ENCODE peak calls at places on chromosomes 12 and 14, in five cellular contexts. W, Q, C, D and Z are unnamed samples.

GRCh38 chr12:100020370-100020769 is 35.6 kb upstream of the ANKS1B start:
- DNase-seq in Q (no peak), C (no peak), D (no peak), W (no peak), Z (peak)

GRCh38 chr12:19482551-19483109 is 43.3 kb downstream of the AEBP2 start:
- DNase-seq in W (no peak), C (no peak), D (no peak), Q (no peak), Z (peak)

GRCh38 chr12:129959889-129960288 is 56.1 kb upstream of the TMEM132D start:
- DNase-seq in D (no peak), Q (no peak), C (no peak), W (no peak), Z (no peak)

GRCh38 chr12:24705741-24706358 is 243.1 kb downstream of the BCAT1 start:
- DNase-seq in W (no peak), C (no peak), D (peak), Q (no peak), Z (peak)

GRCh38 chr14:36129181-36129580 is 47.3 kb downstream of the PTCSC3 start:
- DNase-seq in D (no peak), Q (no peak), W (no peak), C (no peak), Z (no peak)

GRCh38 chr12:112091563-112091962 is 17.0 kb downstream of the NAA25 start:
- DNase-seq in W (no peak), D (no peak), Q (no peak), C (no peak), Z (no peak)

GRCh38 chr14:84250863-84251262 is 1279.1 kb upstream of the FLRT2 start:
- DNase-seq in D (no peak), W (peak), Q (no peak), C (no peak), Z (no peak)

GRCh38 chr14:73245401-73246325 is 8.4 kb downstream of the PAPLN start:
- DNase-seq in W (peak), D (peak), C (no peak), Q (peak), Z (no peak)

GRCh38 chr12:70372881-70373280 is 6.8 kb downstream of the KCNMB4 start:
- DNase-seq in Q (no peak), C (no peak), W (no peak), D (no peak), Z (no peak)

GRCh38 chr14:103099081-103099732 is 4.7 kb downstream of the EXOC3L4 start:
- DNase-seq in Q (no peak), C (no peak), D (no peak), W (no peak), Z (no peak)

GRCh38 chr14:77746064-77746463 is 14.9 kb downstream of the SNW1 start:
- DNase-seq in D (no peak), C (no peak), Q (no peak), W (no peak), Z (no peak)

GRCh38 chr14:47720281-47720680 is 44.9 kb upstream of the MDGA2 start:
- DNase-seq in C (no peak), D (no peak), W (no peak), Q (no peak), Z (no peak)

GRCh38 chr12:5615760-5616159 is 183.9 kb downstream of the NTF3 start:
- DNase-seq in C (no peak), Q (no peak), D (no peak), W (no peak), Z (no peak)

GRCh38 chr14:68111733-68112270 is 292.2 kb downstream of the RAD51B start:
- DNase-seq in W (no peak), C (no peak), Q (no peak), D (no peak), Z (no peak)

GRCh38 chr12:108191938-108192337 is 62.9 kb downstream of the WSCD2 start:
- DNase-seq in W (no peak), D (no peak), Q (no peak), C (no peak), Z (no peak)

GRCh38 chr12:24078318-24078765 is 128.9 kb upstream of the SOX5 start:
- DNase-seq in D (no peak), C (no peak), Q (no peak), W (no peak), Z (peak)

GRCh38 chr12:50411051-50411660 is 10.5 kb downstream of the LARP4 start:
- DNase-seq in Q (peak), W (no peak), C (no peak), D (no peak), Z (no peak)

GRCh38 chr14:26527095-26527494 is 70.7 kb downstream of the NOVA1 start:
- DNase-seq in Q (no peak), D (no peak), C (no peak), W (no peak), Z (no peak)

GRCh38 chr14:50812856-50813543 is 18.0 kb downstream of the NIN start:
- DNase-seq in C (no peak), W (no peak), D (no peak), Q (no peak), Z (no peak)

GRCh38 chr14:58296731-58297130 is 1.6 kb upstream of the ARID4A start:
- DNase-seq in C (no peak), D (no peak), Q (no peak), W (peak), Z (no peak)

GRCh38 chr12:95083938-95084337 is 10.5 kb upstream of the NR2C1 start:
- DNase-seq in C (no peak), Q (no peak), W (peak), D (no peak), Z (peak)

GRCh38 chr12:53985900-53986685 is 1.1 kb downstream of the HOXC10 start:
- DNase-seq in C (no peak), D (peak), W (no peak), Q (no peak), Z (no peak)

GRCh38 chr12:82595946-82596345 is 90.8 kb upstream of the TMTC2 start:
- DNase-seq in D (no peak), Q (no peak), W (no peak), C (no peak), Z (no peak)

GRCh38 chr12:104751024-104751570 is 207.0 kb downstream of the SLC41A2 start:
- DNase-seq in C (no peak), D (peak), Q (no peak), W (peak), Z (no peak)

GRCh38 chr14:92877757-92878431 is 45.1 kb upstream of the CHGA start:
- DNase-seq in C (no peak), W (peak), D (no peak), Q (no peak), Z (no peak)

GRCh38 chr12:52044284-52044983 is 6.8 kb upstream of the NR4A1 start:
- DNase-seq in W (peak), Q (peak), D (no peak), C (peak), Z (no peak)

GRCh38 chr14:67644428-67644827 is 24.7 kb downstream of the ARG2 start:
- DNase-seq in D (no peak), W (no peak), C (no peak), Q (no peak), Z (no peak)

GRCh38 chr14:32006267-32007110 is 70.6 kb upstream of the ARHGAP5 start:
- DNase-seq in W (no peak), Q (no peak), D (no peak), C (no peak), Z (no peak)

GRCh38 chr14:102508410-102508773 is 1.2 kb downstream of the ANKRD9 start:
- DNase-seq in D (no peak), Q (no peak), C (no peak), W (no peak), Z (no peak)

GRCh38 chr14:78005325-78005724 is 164.8 kb upstream of the NRXN3 start:
- DNase-seq in W (no peak), D (no peak), C (no peak), Q (no peak), Z (peak)

GRCh38 chr12:53077030-53077429 is 2.2 kb downstream of the SPRYD3 start:
- DNase-seq in Q (peak), D (no peak), C (no peak), W (no peak), Z (no peak)

GRCh38 chr12:106309671-106310313 is 7.3 kb downstream of the TCP11L2 start:
- DNase-seq in C (peak), W (no peak), D (no peak), Q (no peak), Z (peak)
- H3K27ac ChIP-seq in C (peak), W (no peak), D (no peak), Q (peak), Z (no peak)

GRCh38 chr14:87113286-87113685 is 879.7 kb downstream of the GALC start:
- DNase-seq in C (no peak), Q (no peak), D (peak), W (no peak), Z (no peak)
- TF ChIP-seq CTCF in C (no peak), Q (no peak), D (no peak), W (no peak), Z (no peak)

GRCh38 chr14:69487226-69487625 is 2.7 kb downstream of the PLEKHD1 start:
- DNase-seq in D (no peak), Q (no peak), W (no peak), C (no peak), Z (no peak)

GRCh38 chr14:69485701-69486100 is 1.2 kb downstream of the PLEKHD1 start:
- DNase-seq in C (no peak), D (no peak), W (no peak), Q (no peak), Z (no peak)

GRCh38 chr14:69484444-69485113 is at the start of gene PLEKHD1:
- DNase-seq in W (no peak), Q (peak), D (no peak), C (no peak), Z (no peak)

GRCh38 chr14:69483765-69484443 is 624 bp upstream of the PLEKHD1 start:
- DNase-seq in Q (no peak), W (no peak), D (no peak), C (peak), Z (no peak)

DNA sequence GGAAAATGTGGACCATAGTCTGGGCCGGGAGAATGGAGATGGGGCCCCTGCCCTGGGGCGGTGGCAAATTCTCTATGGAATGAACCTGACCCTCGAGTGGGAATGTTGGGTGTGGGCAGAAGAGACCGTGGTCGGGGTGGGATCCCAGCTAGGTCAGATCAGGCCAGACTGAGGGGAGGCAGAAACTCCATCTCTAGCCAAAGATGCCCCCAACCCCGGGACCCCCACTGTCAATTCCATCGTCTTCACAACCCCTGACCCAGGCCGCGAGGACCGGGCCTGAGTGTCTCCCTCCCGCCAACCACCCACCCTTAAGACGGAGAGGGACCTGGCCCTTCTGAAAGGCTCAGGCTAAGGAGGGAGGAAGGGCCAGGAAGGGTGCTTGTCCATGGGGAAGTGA is 733 bp downstream of the PLEKHD1 start:
- DNase-seq in Q (no peak), C (no peak), W (no peak), D (no peak), Z (no peak)
- H3K4me3 ChIP-seq in Q (no peak), C (peak), W (no peak), D (no peak), Z (no peak)

GRCh38 chr14:98708555-98708954 is 563.4 kb downstream of the BCL11B start:
- DNase-seq in D (no peak), Q (no peak), W (no peak), C (no peak), Z (no peak)
- H3K27ac ChIP-seq in D (no peak), Q (no peak), W (no peak), C (no peak), Z (no peak)

GRCh38 chr12:92695577-92695976 is 7.2 kb upstream of the PLEKHG7 start:
- DNase-seq in C (no peak), D (no peak), W (no peak), Q (no peak), Z (no peak)
- TF ChIP-seq CTCF in C (no peak), D (no peak), W (no peak), Q (no peak), Z (no peak)

GRCh38 chr12:3897400-3897910 is 24.3 kb upstream of the PARP11 start:
- DNase-seq in Q (no peak), D (no peak), W (no peak), C (no peak), Z (no peak)
- H3K4me3 ChIP-seq in Q (no peak), D (no peak), W (no peak), C (no peak), Z (no peak)

GRCh38 chr14:64611358-64612020 is 61.7 kb downstream of the PPP1R36 start:
- DNase-seq in W (no peak), Q (no peak), C (no peak), D (no peak), Z (no peak)
- H3K27ac ChIP-seq in W (no peak), Q (no peak), C (peak), D (no peak), Z (peak)

GRCh38 chr14:25411933-25412757 is 362.2 kb upstream of the STXBP6 start:
- DNase-seq in D (peak), W (no peak), C (no peak), Q (no peak), Z (no peak)

GRCh38 chr14:25413058-25413457 is 363.1 kb upstream of the STXBP6 start:
- DNase-seq in D (no peak), W (no peak), Q (no peak), C (no peak), Z (no peak)
- TF ChIP-seq CTCF in D (no peak), W (no peak), Q (no peak), C (no peak), Z (no peak)

GRCh38 chr12:115570271-115570777 is 707.2 kb downstream of the MED13L start:
- DNase-seq in D (no peak), W (no peak), C (no peak), Q (no peak), Z (peak)
- H3K4me3 ChIP-seq in D (no peak), W (no peak), C (no peak), Q (no peak), Z (peak)

GRCh38 chr12:121917950-121918678 is at the start of gene CFAP251:
- DNase-seq in C (peak), Q (peak), D (peak), W (peak), Z (peak)
- H3K27ac ChIP-seq in C (peak), Q (peak), D (peak), W (peak), Z (peak)